ENCODE peak calls at places on chromosomes 5 and 9, in six cellular contexts. F is H9, Y is fibroblast of lung, P is mammary epithelial cell, T is endothelial cell of umbilical vein, W is K562. R is an unnamed sample.

GRCh38 chr9:93673844-93674334 is 97.5 kb downstream of the PHF2 start:
- DNase-seq in W (no peak), T (no peak), Y (no peak), F (peak; percentile 20), P (no peak), R (peak; percentile 12)

GRCh38 chr9:112086627-112087026 is 88.5 kb downstream of the SUSD1 start:
- DNase-seq in F (no peak), Y (peak; percentile 44), T (peak; percentile 48), W (peak; percentile 29), P (no peak), R (no peak)

GRCh38 chr9:109742759-109743388 is 37.1 kb upstream of the PALM2AKAP2 start:
- DNase-seq in F (no peak), T (no peak), P (no peak), Y (peak; percentile 21), W (no peak), R (no peak)

GRCh38 chr5:155529366-155529765 is 515.8 kb downstream of the KIF4B start:
- DNase-seq in P (peak; percentile 100), F (no peak), T (no peak), Y (no peak), W (no peak), R (no peak)

GRCh38 chr5:130198927-130199326 is 294.7 kb downstream of the CHSY3 start:
- DNase-seq in W (peak; percentile 4), P (no peak), Y (peak; percentile 9), T (peak; percentile 27), F (peak; percentile 57), R (no peak)

GRCh38 chr9:6805532-6805931 is 47.8 kb downstream of the KDM4C start:
- DNase-seq in W (no peak), Y (peak; percentile 63), P (no peak), F (no peak), T (peak; percentile 35), R (no peak)

GRCh38 chr9:132201780-132202703 is 40.2 kb downstream of the NTNG2 start:
- DNase-seq in Y (no peak), W (peak; percentile 36), T (no peak), P (no peak), F (no peak), R (no peak)

GRCh38 chr9:91033802-91034201 is 232.2 kb downstream of the SYK start:
- DNase-seq in F (peak; percentile 72), T (no peak), Y (no peak), W (peak; percentile 48), P (no peak), R (peak; percentile 46)

GRCh38 chr5:159262472-159262858 is 625 bp upstream of the UBLCP1 start:
- DNase-seq in F (no peak), Y (no peak), T (no peak), P (no peak), W (no peak), R (peak; percentile 20)

GRCh38 chr5:122358382-122358990 is 46.4 kb downstream of the SNCAIP start:
- DNase-seq in T (peak; percentile 75), W (no peak), F (no peak), Y (no peak), P (no peak), R (no peak)

GRCh38 chr9:69758001-69758730 is 1.6 kb downstream of the PTAR1 start:
- DNase-seq in T (no peak), W (no peak), Y (peak; percentile 51), F (no peak), P (no peak), R (no peak)

GRCh38 chr5:146646441-146646840 is 130.5 kb upstream of the GPR151 start:
- DNase-seq in P (no peak), F (no peak), W (no peak), Y (no peak), T (no peak), R (no peak)

GRCh38 chr9:113568481-113569321 is 105.2 kb downstream of the RGS3 start:
- DNase-seq in F (no peak), W (no peak), T (no peak), Y (peak; percentile 45), P (no peak), R (no peak)

GRCh38 chr5:79436821-79437220 is 77.1 kb downstream of the HOMER1 start:
- DNase-seq in W (no peak), T (no peak), P (peak; percentile 2), Y (peak; percentile 8), F (no peak), R (no peak)

GRCh38 chr9:137581361-137582285 is 2.9 kb upstream of the DPH7 start:
- DNase-seq in P (no peak), F (no peak), W (no peak), Y (no peak), T (no peak), R (no peak)

GRCh38 chr5:78903936-78904335 is 81.2 kb downstream of the ARSB start:
- DNase-seq in P (no peak), F (no peak), Y (no peak), T (peak; percentile 72), W (no peak), R (no peak)

GRCh38 chr9:136306691-136307208 is 2.9 kb upstream of the CCDC187 start:
- DNase-seq in P (no peak), F (no peak), W (peak; percentile 47), Y (no peak), T (no peak), R (no peak)

GRCh38 chr9:110110154-110110553 is 97.8 kb downstream of the C9orf152 start:
- DNase-seq in F (no peak), W (no peak), T (no peak), Y (no peak), P (no peak), R (no peak)

GRCh38 chr5:13972029-13972428 is 27.5 kb upstream of the DNAH5 start:
- DNase-seq in Y (no peak), P (no peak), W (no peak), F (no peak), T (no peak), R (no peak)

GRCh38 chr9:68678430-68678829 is 26.6 kb upstream of the PIP5K1B start:
- DNase-seq in F (peak; percentile 73), T (peak; percentile 4), W (peak; percentile 40), Y (no peak), P (no peak), R (no peak)

DNA sequence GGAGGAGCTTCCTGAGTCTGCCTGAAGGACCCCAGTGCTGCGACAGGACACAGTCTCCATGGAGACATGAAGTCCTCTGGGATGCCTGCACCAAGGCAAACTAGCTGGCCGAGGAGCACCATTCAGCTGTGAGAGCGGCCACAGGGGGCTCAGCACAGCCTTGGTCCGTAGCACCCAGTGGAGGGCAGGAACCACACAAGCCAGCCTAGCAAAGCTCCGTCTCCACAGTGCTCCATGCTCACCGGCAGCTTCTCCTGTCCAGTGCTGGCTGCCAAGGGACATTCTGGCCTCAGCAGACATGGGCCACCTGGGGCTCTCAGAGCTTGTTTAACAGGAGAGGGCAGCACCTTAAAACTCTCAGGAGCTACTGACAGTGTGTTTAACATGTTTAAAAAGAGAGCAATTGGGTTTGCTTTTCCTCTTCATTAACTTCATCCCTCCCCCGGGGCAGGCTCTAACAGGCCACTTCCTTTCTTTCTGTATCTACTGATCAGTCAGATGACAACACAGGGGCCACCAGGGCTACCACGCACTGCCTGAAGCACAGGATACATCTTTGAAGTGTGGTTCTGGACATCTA is 57.0 kb downstream of the SECISBP2 start:
- DNase-seq in T (peak; percentile 18), F (no peak), P (no peak), W (peak; percentile 10), Y (no peak), R (peak; percentile 30)
- TF ChIP-seq CTCF in T (no peak), F (no peak), P (no peak), W (no peak), Y (no peak), R (no peak)

DNA sequence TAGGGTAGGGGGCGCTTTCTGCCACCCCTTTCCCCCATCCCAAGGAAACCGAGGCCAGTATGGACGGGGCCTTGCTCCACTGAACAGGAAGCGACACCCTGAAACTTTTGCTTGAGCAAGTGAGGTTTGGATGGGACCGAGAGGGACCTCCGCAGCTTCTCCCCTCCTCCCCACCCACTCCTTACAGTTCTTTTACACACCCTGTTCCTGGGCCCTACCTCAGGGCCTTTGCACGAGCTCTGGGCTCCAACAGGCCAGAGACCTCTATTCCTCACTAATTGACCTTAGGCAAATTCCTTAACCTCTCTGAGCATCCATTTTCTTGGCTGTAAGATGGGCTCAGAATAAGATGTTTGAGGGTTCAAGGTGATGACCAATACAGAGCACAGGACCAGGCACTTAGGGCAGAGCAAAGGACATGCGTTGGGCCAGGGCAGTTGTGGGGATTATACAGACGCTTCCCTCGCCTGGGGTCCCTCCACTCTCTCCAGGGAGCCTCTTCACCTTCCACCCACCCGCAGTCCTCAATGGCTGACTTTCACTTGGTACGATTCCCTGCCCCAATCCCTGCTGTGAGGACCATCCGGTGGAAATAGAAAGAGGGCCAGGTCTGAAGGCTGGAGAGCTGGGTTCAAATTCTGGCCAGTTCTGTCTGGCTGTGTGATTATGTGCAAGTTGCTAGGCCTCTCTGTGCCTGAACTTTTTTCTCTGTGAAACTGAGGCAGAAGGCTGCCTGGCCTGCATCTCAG is 206.3 kb upstream of the IER5L start:
- DNase-seq in Y (no peak), P (no peak), T (no peak), F (no peak), W (no peak), R (no peak)
- H3K9ac ChIP-seq in Y (no peak overlapping the region), P (peak overlapping the region; percentile 23), T (peak overlapping the region; percentile 39), F (no peak overlapping the region), W (no peak overlapping the region), R (peak overlapping the region; percentile 76)

GRCh38 chr9:20532584-20532983 is 89.7 kb downstream of the MLLT3 start:
- DNase-seq in P (no peak), W (no peak), F (no peak), T (no peak), Y (no peak), R (no peak)

GRCh38 chr9:20524776-20525175 is 97.5 kb downstream of the MLLT3 start:
- DNase-seq in T (no peak), W (no peak), P (no peak), F (peak; percentile 68), Y (no peak), R (peak; percentile 38)

GRCh38 chr9:20528253-20528652 is 94.0 kb downstream of the MLLT3 start:
- DNase-seq in P (no peak), Y (no peak), W (no peak), F (no peak), T (no peak), R (no peak)

GRCh38 chr9:20529837-20530236 is 92.5 kb downstream of the MLLT3 start:
- DNase-seq in W (no peak), F (no peak), P (no peak), Y (no peak), T (no peak), R (no peak)

DNA sequence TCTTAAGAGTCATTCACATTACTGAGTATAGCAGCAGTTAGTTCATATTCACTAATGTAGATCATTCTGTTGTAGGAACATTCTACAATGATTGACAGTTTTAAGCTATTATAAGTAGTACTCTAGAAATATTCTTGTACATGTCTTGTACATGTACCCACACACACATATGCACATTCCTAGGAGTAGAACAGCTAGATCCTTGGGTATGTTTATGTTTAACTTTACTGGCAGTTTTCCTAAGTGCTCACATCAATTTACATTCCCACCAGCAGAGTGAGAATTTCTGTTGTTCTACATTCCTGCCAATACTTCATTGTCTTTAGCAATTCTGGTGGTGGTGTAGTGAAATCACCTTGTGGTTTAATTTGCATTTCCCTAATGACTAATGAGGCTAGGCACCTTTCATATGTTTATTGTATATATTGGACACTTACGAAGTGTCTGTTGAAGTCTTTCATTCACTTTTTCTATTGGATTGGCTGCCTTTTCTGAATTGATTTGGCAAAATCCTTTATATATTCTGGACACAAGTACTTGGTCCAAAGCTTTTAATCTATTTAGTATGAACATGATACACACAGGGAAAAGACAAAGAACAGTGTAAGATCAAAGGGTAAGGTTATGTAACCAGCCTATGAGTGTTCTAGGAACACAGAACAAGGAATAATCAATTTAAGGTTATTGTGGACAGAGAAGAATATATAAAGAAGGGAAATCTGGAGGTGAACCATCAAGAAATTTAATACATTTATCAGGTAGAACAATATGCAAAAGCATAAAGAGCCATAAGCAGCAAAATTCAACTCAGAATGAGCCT is 95.6 kb downstream of the MLLT3 start:
- DNase-seq in T (no peak), Y (peak; percentile 21), P (no peak), F (no peak), W (no peak), R (no peak)
- TF ChIP-seq CTCF in T (no peak), Y (peak; percentile 12), P (peak; percentile 15), F (no peak), W (no peak), R (no peak)

GRCh38 chr5:138029501-138029900 is 3.4 kb downstream of the FAM13B start:
- DNase-seq in F (no peak), T (no peak), Y (no peak), W (no peak), P (no peak), R (no peak)
- H3K9ac ChIP-seq in F (no peak overlapping the region), T (no peak overlapping the region), Y (no peak overlapping the region), W (no peak overlapping the region), P (no peak overlapping the region), R (no peak overlapping the region)